ENCODE peak calls at places on chromosomes 3 and 15, in five cellular contexts. Q, Y, S, I and L are unnamed samples.

GRCh38 chr15:73981761-73982222 is 10.3 kb downstream of the STOML1 start:
- DNase-seq in S (no peak), I (no peak), Y (no peak), Q (no peak), L (no peak)

GRCh38 chr3:151356791-151357460 is 27.6 kb upstream of the P2RY13 start:
- DNase-seq in S (no peak), I (no peak), Q (no peak), Y (no peak), L (no peak)

GRCh38 chr3:36114353-36114752 is 266.0 kb upstream of the STAC start:
- DNase-seq in Q (no peak), S (no peak), I (no peak), Y (no peak), L (no peak)

GRCh38 chr15:70853855-70854668 is at the start of gene LARP6:
- DNase-seq in Y (no peak), S (no peak), Q (no peak), I (no peak), L (no peak)

GRCh38 chr3:176914764-176915163 is 282.5 kb downstream of the TBL1XR1 start:
- DNase-seq in S (no peak), I (no peak), Q (no peak), Y (no peak), L (no peak)

GRCh38 chr15:89338036-89338435 is 3.4 kb upstream of the POLG start:
- DNase-seq in Q (no peak), S (no peak), I (no peak), Y (no peak), L (no peak)

GRCh38 chr3:74009961-74010859 is 385.5 kb upstream of the PDZRN3 start:
- DNase-seq in I (no peak), S (no peak), Q (no peak), Y (no peak), L (no peak)

GRCh38 chr3:61172684-61173083 is 78.6 kb downstream of the FHIT start:
- DNase-seq in Y (no peak), S (peak), I (no peak), Q (peak), L (no peak)

GRCh38 chr3:194572944-194573491 is 60.2 kb downstream of the TMEM44 start:
- DNase-seq in Y (no peak), S (no peak), I (no peak), Q (no peak), L (no peak)
- TF ChIP-seq YY1 in Y (no peak), S (no peak), I (no peak), Q (no peak), L (no peak)

GRCh38 chr15:62112616-62113593 is 46.1 kb downstream of the C2CD4A start:
- DNase-seq in S (peak), Y (no peak), Q (no peak), I (no peak), L (no peak)
- H2AFZ ChIP-seq in S (no peak), Y (no peak), Q (no peak), I (no peak), L (no peak)

GRCh38 chr3:45318712-45319111 is 69.7 kb upstream of the LARS2 start:
- DNase-seq in I (no peak), Y (no peak), Q (no peak), S (no peak), L (no peak)

GRCh38 chr3:45320986-45321385 is 67.4 kb upstream of the LARS2 start:
- DNase-seq in Y (no peak), I (no peak), S (no peak), Q (no peak), L (no peak)

GRCh38 chr3:45319231-45320085 is 68.9 kb upstream of the LARS2 start:
- DNase-seq in Y (no peak), Q (no peak), I (no peak), S (no peak), L (no peak)

GRCh38 chr3:45322616-45323015 is 65.8 kb upstream of the LARS2 start:
- DNase-seq in Q (no peak), S (no peak), I (no peak), Y (no peak), L (no peak)

DNA sequence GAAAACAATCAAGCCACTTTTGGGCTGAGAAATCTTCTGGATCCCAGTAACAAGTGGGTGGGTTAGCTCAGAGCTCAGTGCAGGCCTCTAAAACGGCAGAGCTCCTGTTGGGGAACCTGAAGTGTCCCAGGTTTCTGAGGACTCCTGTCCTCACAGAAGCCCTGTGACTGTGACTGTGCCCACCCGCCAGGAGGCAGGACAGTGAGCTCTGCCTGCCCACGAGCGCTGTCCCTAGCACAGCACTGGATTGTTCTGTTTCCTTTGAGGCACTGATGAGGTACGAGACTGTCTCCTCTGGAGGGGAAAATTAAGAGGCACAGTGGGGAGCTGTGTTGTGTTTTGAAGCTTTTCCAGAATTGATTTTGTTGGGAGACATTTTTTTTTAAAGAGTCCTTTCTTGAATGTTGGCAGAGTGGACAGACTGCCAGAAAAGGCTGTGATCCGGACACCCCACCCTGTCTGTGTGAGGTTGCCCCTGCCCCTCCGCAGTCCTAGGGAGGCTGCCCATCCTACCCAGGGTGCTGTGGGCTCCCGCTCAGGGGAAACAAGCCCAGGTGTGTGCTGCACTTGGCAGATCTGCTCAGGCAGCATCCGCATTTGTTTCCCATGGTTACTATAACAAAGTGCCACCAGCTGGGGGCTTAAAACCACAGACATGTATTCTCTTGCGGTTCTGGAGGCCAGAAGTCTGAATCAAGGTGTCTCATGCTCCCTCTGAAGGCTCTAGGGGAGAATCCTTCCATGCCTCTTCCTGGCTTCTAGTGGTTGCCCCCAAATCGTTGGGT is 66.6 kb upstream of the LARS2 start:
- DNase-seq in I (no peak), Q (no peak), S (no peak), Y (no peak), L (no peak)
- TF ChIP-seq SP1 in I (no peak), Q (no peak), S (no peak), Y (no peak), L (no peak)

GRCh38 chr15:55654541-55654940 is 66.4 kb upstream of the PYGO1 start:
- DNase-seq in I (no peak), Q (no peak), S (no peak), Y (no peak), L (no peak)
- TF ChIP-seq YY1 in I (no peak), Q (no peak), S (no peak), Y (no peak), L (no peak)

GRCh38 chr15:80585544-80586018 is 109.5 kb upstream of the ABHD17C start:
- DNase-seq in Y (no peak), S (no peak), I (no peak), Q (no peak), L (peak)

GRCh38 chr15:80588801-80589200 is 106.3 kb upstream of the ABHD17C start:
- DNase-seq in Q (no peak), Y (no peak), I (no peak), S (peak), L (no peak)

GRCh38 chr15:80586141-80586540 is 109.0 kb upstream of the ABHD17C start:
- DNase-seq in S (no peak), Y (no peak), Q (no peak), I (no peak), L (no peak)

GRCh38 chr15:80587007-80587406 is 108.1 kb upstream of the ABHD17C start:
- DNase-seq in Q (no peak), S (no peak), Y (no peak), I (no peak), L (no peak)

GRCh38 chr15:80587816-80588456 is 107.2 kb upstream of the ABHD17C start:
- DNase-seq in Y (no peak), I (no peak), S (no peak), Q (no peak), L (no peak)
- H2AFZ ChIP-seq in Y (no peak), I (no peak), S (no peak), Q (no peak), L (no peak)

DNA sequence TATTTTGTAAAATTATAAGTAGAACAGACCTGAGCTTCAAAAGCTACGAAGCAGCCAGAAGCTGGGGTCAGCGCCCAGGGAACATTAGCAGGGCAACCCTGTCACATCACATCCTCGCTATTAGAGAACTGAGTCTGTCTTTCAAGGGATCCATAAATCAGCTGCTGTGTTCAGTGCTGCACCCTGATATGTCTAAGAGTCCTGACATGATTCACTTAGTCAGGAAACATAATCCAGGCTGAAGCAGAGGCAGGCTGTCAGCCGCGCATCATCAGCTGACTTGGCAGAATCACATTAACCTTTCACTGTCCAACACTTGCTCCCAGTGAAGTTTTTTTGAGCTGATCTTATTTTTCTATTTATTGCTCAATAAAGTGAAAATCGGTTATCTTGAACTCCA is 23.5 kb downstream of the MYH15 start:
- DNase-seq in Y (no peak), I (no peak), Q (no peak), S (no peak), L (no peak)
- TF ChIP-seq SP1 in Y (no peak), I (no peak), Q (no peak), S (no peak), L (no peak)

GRCh38 chr15:98873441-98874218 is 134.0 kb downstream of the PGPEP1L start:
- DNase-seq in Y (no peak), Q (no peak), I (no peak), S (no peak), L (peak)
- TF ChIP-seq YY1 in Y (no peak), Q (no peak), I (no peak), S (no peak), L (no peak)

DNA sequence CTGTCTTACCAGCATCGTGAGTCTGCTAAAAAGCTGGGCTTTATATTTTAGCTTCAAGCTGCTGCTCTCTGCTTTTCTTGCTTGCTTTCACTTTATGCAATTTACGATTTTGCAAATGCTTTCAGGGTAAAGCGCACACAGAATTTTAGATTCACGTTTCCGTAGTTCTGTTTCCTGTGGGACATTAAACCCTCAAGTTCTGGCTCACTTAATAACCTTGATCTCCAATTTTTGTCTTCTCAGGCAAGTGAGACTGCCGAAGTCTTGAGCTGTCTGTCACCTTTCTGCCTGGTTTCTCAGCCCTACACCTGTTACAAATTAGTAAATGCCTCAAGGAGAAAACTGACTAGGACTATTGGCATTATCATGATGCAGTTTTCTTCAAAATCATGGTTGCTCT is 170.5 kb upstream of the TGFBR2 start:
- DNase-seq in S (no peak), Y (no peak), Q (no peak), I (no peak), L (no peak)
- H2AFZ ChIP-seq in S (peak), Y (no peak), Q (peak), I (no peak), L (peak)

GRCh38 chr15:32840481-32841245 is 122.9 kb downstream of the GREM1 start:
- DNase-seq in Y (no peak), I (no peak), Q (no peak), S (no peak), L (no peak)

GRCh38 chr15:32843211-32843907 is 125.6 kb downstream of the GREM1 start:
- DNase-seq in Q (no peak), I (no peak), Y (no peak), S (no peak), L (no peak)

GRCh38 chr15:32842081-32842480 is 124.3 kb downstream of the GREM1 start:
- DNase-seq in I (no peak), S (no peak), Y (no peak), Q (no peak), L (no peak)

GRCh38 chr15:32838820-32839219 is 121.0 kb downstream of the GREM1 start:
- DNase-seq in Q (no peak), S (peak), I (no peak), Y (no peak), L (no peak)

GRCh38 chr15:32844118-32844711 is 126.4 kb downstream of the GREM1 start:
- DNase-seq in Q (no peak), I (peak), S (peak), Y (no peak), L (peak)
- TF ChIP-seq SP1 in Q (no peak), I (no peak), S (no peak), Y (no peak), L (no peak)